ENCODE peak calls at places on chromosomes 12 and 14, in eight cellular contexts. Z is mucosa of descending colon, B is fibroblast of lung, G is uterus, U is AG04450, J is DND-41, E is astrocyte of the cerebellum, K is astrocyte. W is an unnamed sample.

GRCh38 chr14:26328766-26329165 is 269.1 kb downstream of the NOVA1 start:
- DNase-seq in Z (no peak), B (no peak), G (no peak), U (no peak), J (no peak), E (no peak), K (no peak), W (no peak)

GRCh38 chr12:13358391-13358905 is 161.9 kb downstream of the EMP1 start:
- DNase-seq in Z (no peak), B (no peak), G (no peak), U (no peak), J (no peak), E (no peak), K (no peak), W (no peak)

GRCh38 chr14:101362529-101363260 is 198.6 kb upstream of the DIO3 start:
- DNase-seq in Z (no peak), B (no peak), G (no peak), U (no peak), J (no peak), E (no peak), K (no peak), W (no peak)

GRCh38 chr14:46717211-46717610 is 65.6 kb upstream of the RPL10L start:
- DNase-seq in Z (no peak), B (no peak), G (no peak), U (no peak), J (no peak), E (no peak), K (peak; percentile 47), W (no peak)

GRCh38 chr12:110917467-110917866 is 2.9 kb downstream of the MYL2 start:
- DNase-seq in Z (no peak), B (no peak), G (no peak), U (no peak), J (no peak), E (peak; percentile 49), K (peak; percentile 87), W (no peak)

GRCh38 chr14:61558271-61558670 is 137.0 kb upstream of the HIF1A start:
- DNase-seq in Z (no peak), B (no peak), G (no peak), U (no peak), J (no peak), E (peak; percentile 81), K (no peak), W (no peak)

GRCh38 chr12:62403031-62403430 is 63.6 kb upstream of the MON2 start:
- DNase-seq in Z (no peak), B (no peak), G (no peak), U (no peak), J (no peak), E (no peak), K (no peak), W (no peak)

GRCh38 chr14:102183922-102184677 is 44.4 kb downstream of the WDR20 start:
- DNase-seq in Z (no peak), B (no peak), G (no peak), U (no peak), J (no peak), E (no peak), K (no peak), W (no peak)

GRCh38 chr12:94667031-94667540 is 16.7 kb upstream of the TMCC3 start:
- DNase-seq in Z (no peak), B (no peak), G (no peak), U (no peak), J (no peak), E (no peak), K (no peak), W (no peak)

GRCh38 chr12:116450406-116450910 is 108.7 kb upstream of the MAP1LC3B2 start:
- DNase-seq in Z (no peak), B (no peak), G (no peak), U (no peak), J (no peak), E (no peak), K (no peak), W (no peak)

GRCh38 chr12:42887657-42888056 is 298.1 kb upstream of the PRICKLE1 start:
- DNase-seq in Z (no peak), B (no peak), G (no peak), U (no peak), J (no peak), E (no peak), K (peak; percentile 35), W (no peak)

GRCh38 chr14:69845787-69846186 is 33.4 kb upstream of the SMOC1 start:
- DNase-seq in Z (no peak), B (no peak), G (no peak), U (no peak), J (peak; percentile 7), E (no peak), K (no peak), W (no peak)

GRCh38 chr12:45615268-45615667 is 114.2 kb upstream of the ARID2 start:
- DNase-seq in Z (no peak), B (peak; percentile 65), G (no peak), U (peak; percentile 27), J (no peak), E (peak; percentile 33), K (peak; percentile 71), W (no peak)

GRCh38 chr14:50756300-50756699 is 74.7 kb downstream of the NIN start:
- DNase-seq in Z (no peak), B (no peak), G (no peak), U (no peak), J (no peak), E (no peak), K (no peak), W (no peak)

GRCh38 chr14:102442241-102443211 is 67.0 kb downstream of the ANKRD9 start:
- DNase-seq in Z (peak; percentile 69), B (no peak), G (no peak), U (no peak), J (no peak), E (no peak), K (no peak), W (no peak)

GRCh38 chr14:95515080-95515489 is 1.4 kb downstream of the SYNE3 start:
- DNase-seq in Z (peak; percentile 74), B (no peak), G (no peak), U (no peak), J (no peak), E (no peak), K (no peak), W (no peak)

GRCh38 chr12:50662121-50662480 is 101.8 kb upstream of the ATF1 start:
- DNase-seq in Z (no peak), B (no peak), G (no peak), U (no peak), J (no peak), E (no peak), K (no peak), W (no peak)

GRCh38 chr12:16300222-16300621 is 22.7 kb upstream of the SLC15A5 start:
- DNase-seq in Z (no peak), B (no peak), G (no peak), U (no peak), J (no peak), E (no peak), K (peak; percentile 38), W (no peak)

GRCh38 chr14:54893151-54893760 is 9.4 kb downstream of the GCH1 start:
- DNase-seq in Z (no peak), B (peak; percentile 58), G (no peak), U (peak; percentile 36), J (peak; percentile 20), E (peak; percentile 53), K (peak; percentile 52), W (peak; percentile 48)

GRCh38 chr14:35366048-35366428 is 38.5 kb downstream of the NFKBIA start:
- DNase-seq in Z (peak; percentile 70), B (peak; percentile 31), G (no peak), U (no peak), J (no peak), E (no peak), K (peak; percentile 56), W (no peak)

GRCh38 chr12:98416845-98417244 is 98.5 kb upstream of the TMPO start:
- DNase-seq in Z (no peak), B (peak; percentile 44), G (no peak), U (no peak), J (no peak), E (no peak), K (peak; percentile 26), W (peak; percentile 14)
- H3K4me3 ChIP-seq in Z (no peak overlapping the region), B (no peak overlapping the region), G (no peak overlapping the region), U (no peak overlapping the region), J (no peak overlapping the region), E (no peak overlapping the region), K (no peak overlapping the region), W (no peak overlapping the region)

DNA sequence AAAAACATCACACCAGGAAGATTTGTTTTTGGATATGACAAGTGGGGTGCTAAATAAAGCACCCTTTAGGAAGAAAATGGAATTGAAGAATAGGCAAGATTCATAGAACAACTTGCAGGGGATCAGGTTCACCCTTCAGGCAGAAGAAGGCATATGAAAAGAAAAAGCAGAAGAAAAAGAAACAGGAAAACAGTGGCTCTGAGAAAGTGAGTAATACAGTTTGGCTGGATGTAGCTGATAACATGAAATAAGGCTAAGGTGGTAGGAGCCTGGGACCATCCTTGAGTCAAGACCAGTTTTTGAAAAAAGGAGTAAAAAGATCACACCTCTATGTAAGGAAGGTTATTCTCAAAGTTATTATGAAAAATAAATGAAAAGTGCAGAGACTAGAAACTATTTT is 42.4 kb downstream of the TRIP11 start:
- DNase-seq in Z (no peak), B (no peak), G (no peak), U (no peak), J (no peak), E (no peak), K (peak; percentile 16), W (no peak)
- TF ChIP-seq CTCF in Z (no peak), B (no peak), G (no peak), U (no peak), J (no peak), E (no peak), K (no peak), W (no peak)

DNA sequence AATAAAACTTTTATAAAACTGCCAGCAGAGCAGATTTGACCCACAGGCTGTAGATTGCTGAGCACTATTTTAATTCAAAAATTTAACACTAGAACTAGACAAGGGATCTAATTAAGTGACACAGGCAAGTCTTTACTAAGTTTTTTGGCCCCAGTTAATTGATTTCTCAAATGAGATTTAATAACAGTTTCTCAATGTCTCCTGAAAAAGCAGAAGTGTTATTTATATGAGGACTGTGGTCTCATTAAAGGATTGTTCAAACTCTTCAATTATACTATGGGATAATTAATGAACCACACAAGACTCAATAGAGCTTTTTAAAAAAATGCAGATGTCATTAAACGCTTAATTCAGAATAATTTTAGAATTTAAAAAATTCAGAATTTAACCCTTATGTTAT is 1.9 kb downstream of the HEATR5A start:
- DNase-seq in Z (no peak), B (no peak), G (no peak), U (no peak), J (no peak), E (no peak), K (no peak), W (no peak)
- H3K4me3 ChIP-seq in Z (no peak overlapping the region), B (no peak overlapping the region), G (no peak overlapping the region), U (no peak overlapping the region), J (no peak overlapping the region), E (no peak overlapping the region), K (no peak overlapping the region), W (no peak overlapping the region)

GRCh38 chr12:52561880-52562449 is 9.0 kb upstream of the KRT71 start:
- DNase-seq in Z (no peak), B (no peak), G (no peak), U (no peak), J (no peak), E (no peak), K (no peak), W (peak; percentile 1)
- TF ChIP-seq CTCF in Z (no peak), B (no peak), G (no peak), U (no peak), J (peak; percentile 16), E (peak; percentile 16), K (peak; percentile 8), W (no peak)

W was measured in GM12865.